ENCODE peak calls at places on chromosome 19, in eight cellular contexts. X is cardiac fibroblast; V is heart right ventricle; L is adrenal gland; W is neural progenitor cell; R is CD8-positive, alpha-beta memory T cell; I is mesenchymal stem cell; J is kidney. F is an unnamed sample.

GRCh38 chr19:7257148-7258041 is 36.8 kb downstream of the INSR start:
- DNase-seq in I (peak; percentile 28), R (no peak), X (peak; percentile 60), J (no peak), V (no peak), W (no peak), L (peak; percentile 97), F (peak; percentile 90)

GRCh38 chr19:579842-580155 is 7.4 kb downstream of the BSG start:
- DNase-seq in W (no peak), R (no peak), X (no peak), V (no peak), I (no peak), L (no peak), J (peak; percentile 63), F (no peak)

GRCh38 chr19:4081441-4082129 is 14.9 kb upstream of the ZBTB7A start:
- DNase-seq in W (no peak), J (peak; percentile 73), X (no peak), R (no peak), V (no peak), I (no peak), L (no peak), F (no peak)

GRCh38 chr19:55457683-55458457 is 3.6 kb downstream of the ISOC2 start:
- DNase-seq in W (no peak), I (no peak), L (no peak), X (no peak), R (no peak), V (no peak), J (no peak), F (no peak)

GRCh38 chr19:38538793-38539528 is 78.8 kb downstream of the MAP4K1 start:
- DNase-seq in J (no peak), R (peak; percentile 62), X (no peak), I (no peak), L (no peak), W (no peak), V (no peak), F (no peak)

GRCh38 chr19:16463991-16464575 is 7.7 kb downstream of the EPS15L1 start:
- DNase-seq in L (no peak), W (no peak), I (peak; percentile 61), X (no peak), J (no peak), V (no peak), R (no peak), F (peak; percentile 61)

GRCh38 chr19:30338066-30338465 is 34.1 kb upstream of the ZNF536 start:
- DNase-seq in J (no peak), V (no peak), L (no peak), X (no peak), I (no peak), W (no peak), R (no peak), F (no peak)

GRCh38 chr19:13381827-13382632 is 124.2 kb downstream of the CACNA1A start:
- DNase-seq in R (no peak), V (no peak), W (no peak), X (no peak), J (no peak), I (no peak), L (no peak), F (no peak)

GRCh38 chr19:29941828-29942403 is at the start of gene URI1:
- DNase-seq in W (peak; percentile 94), J (peak; percentile 96), X (peak; percentile 85), L (peak; percentile 93), R (peak; percentile 93), V (peak; percentile 95), I (peak; percentile 81), F (peak; percentile 84)

DNA sequence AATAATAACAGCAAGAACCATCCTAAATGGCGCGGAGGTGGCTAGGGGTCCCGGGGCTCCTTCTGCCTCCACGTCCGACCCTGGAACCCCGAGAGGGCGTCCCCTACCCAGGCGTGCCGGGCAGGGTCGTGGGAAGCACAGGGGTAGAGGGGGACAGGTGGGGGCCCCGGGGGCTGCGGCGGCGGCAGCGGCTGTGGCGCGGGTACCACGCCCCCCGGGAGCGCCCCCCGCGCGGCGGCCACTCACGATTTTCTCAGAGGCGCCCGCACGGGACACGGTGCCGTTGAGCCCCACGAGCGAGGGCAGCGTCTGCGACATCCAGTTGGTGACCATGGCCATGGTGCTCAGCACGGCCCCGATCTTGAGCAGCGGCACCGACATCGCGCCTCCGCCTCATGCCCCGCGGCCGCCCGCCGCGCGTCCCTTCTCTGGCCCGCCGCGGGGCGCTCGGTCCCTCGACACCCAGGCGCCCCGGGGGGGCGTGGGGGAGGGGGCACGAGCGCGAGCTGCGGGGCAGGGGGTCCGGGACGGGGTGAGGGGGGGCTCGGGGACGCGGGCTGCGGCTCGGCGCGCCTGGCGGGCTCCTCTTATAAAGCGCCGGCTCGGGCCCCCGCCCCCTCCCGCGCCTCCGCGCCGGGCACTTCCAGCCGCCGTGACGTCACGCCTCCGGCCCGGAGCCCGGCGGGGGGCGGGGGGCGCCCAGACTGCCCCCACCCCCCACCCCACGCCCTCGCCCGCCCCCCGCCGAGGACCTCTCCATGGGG is 22.9 kb downstream of the OLFM2 start:
- DNase-seq in L (no peak), J (peak; percentile 64), W (peak; percentile 68), I (peak; percentile 26), X (no peak), R (no peak), V (no peak), F (peak; percentile 8)
- H3K4me3 ChIP-seq in L (peak overlapping the region; percentile 76), J (no peak overlapping the region), W (peak overlapping the region; percentile 66), I (peak overlapping the region; percentile 55), X (peak overlapping the region; percentile 46), R (no peak overlapping the region), V (peak overlapping the region; percentile 38), F (peak overlapping the region; percentile 63)

GRCh38 chr19:35902870-35903475 is 644 bp downstream of the HCST start:
- DNase-seq in W (no peak), R (no peak), V (no peak), I (no peak), J (no peak), X (no peak), L (no peak), F (no peak)
- H3K4me3 ChIP-seq in W (peak overlapping the region; percentile 37), R (peak overlapping the region; percentile 100), V (no peak overlapping the region), I (peak overlapping the region; percentile 20), J (no peak overlapping the region), X (peak overlapping the region; percentile 24), L (no peak overlapping the region), F (peak overlapping the region; percentile 10)

DNA sequence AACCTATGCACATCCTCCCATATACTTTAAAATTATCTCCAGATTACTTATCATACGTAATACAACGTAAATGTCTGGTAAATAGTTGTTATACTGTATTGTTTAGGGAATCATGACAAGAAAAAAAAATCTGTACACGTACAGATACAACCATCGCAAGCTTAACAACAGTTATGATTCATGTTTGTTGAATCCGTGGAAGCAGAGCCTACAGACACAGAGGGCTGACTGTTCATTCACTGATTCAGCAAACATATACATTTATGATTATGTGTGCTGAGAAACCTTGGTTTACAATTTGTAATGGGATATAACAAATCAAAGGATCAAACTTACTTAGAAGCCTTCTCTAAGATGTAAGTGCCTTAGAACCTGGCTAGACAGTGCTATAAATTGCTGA is 1.5 kb downstream of the ZNF260 start:
- DNase-seq in X (peak; percentile 39), J (no peak), R (no peak), L (no peak), V (no peak), W (no peak), I (no peak), F (no peak)
- H3K4me3 ChIP-seq in X (peak overlapping the region; percentile 15), J (peak overlapping the region; percentile 95), R (no peak overlapping the region), L (no peak overlapping the region), V (no peak overlapping the region), W (peak overlapping the region; percentile 92), I (peak overlapping the region; percentile 97), F (no peak overlapping the region)

GRCh38 chr19:45972081-45972943 is 1.4 kb downstream of the NOVA2 start:
- DNase-seq in L (peak; percentile 70), R (peak; percentile 64), J (no peak), V (no peak), W (no peak), I (no peak), X (no peak), F (no peak)

GRCh38 chr19:45972944-45973525 is 630 bp downstream of the NOVA2 start:
- DNase-seq in X (no peak), I (no peak), W (peak; percentile 68), L (no peak), V (no peak), J (no peak), R (no peak), F (no peak)

GRCh38 chr19:45971260-45971902 is 2.3 kb downstream of the NOVA2 start:
- DNase-seq in R (no peak), J (no peak), I (no peak), V (peak; percentile 41), W (no peak), L (peak; percentile 58), X (no peak), F (no peak)

GRCh38 chr19:45975296-45975695 is 1.6 kb upstream of the NOVA2 start:
- DNase-seq in J (no peak), R (no peak), I (no peak), X (no peak), L (no peak), V (no peak), W (peak; percentile 46), F (no peak)

DNA sequence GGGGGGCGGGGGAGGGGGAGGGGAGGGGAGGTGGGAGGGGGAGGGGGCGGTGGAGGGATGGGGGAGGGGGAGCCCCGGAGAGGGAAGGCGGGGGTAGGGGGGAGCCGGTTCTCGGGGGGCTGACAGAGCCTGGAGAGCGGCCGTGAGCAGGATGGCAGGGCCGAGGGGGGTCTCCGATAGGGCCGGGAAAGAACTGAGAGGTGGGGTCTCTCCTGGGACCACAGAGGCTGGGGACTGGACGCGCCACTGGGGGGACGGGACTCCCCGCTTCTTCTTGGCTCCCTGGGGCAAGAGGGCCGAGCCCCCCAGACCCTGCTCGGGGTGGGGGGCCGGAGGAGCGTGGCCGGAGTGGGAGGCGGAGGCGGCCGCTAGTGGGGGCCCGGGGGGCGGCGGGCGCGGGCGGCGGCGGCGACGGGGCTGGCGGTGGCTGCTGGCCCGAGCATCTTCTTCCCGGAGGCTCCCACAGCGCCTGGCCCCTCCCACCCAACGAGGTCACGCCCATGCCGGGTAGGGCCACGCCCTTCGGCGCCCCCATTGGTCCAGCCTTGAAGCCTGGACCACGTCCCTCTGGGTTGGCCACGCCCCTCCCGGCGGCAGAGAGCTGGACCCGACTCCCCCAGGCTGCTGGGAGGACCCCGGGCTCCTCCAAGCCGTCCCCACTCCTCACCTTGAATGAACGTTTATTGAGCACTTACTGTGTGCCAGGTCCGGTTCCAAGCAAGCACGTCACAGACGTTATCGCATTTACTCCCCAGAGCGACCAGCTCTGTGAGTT is at the start of gene NOVA2:
- DNase-seq in V (peak; percentile 83), L (peak; percentile 92), J (peak; percentile 91), R (no peak), W (peak; percentile 96), X (peak; percentile 72), I (peak; percentile 52), F (peak; percentile 26)
- H3K4me3 ChIP-seq in V (peak within 1 kb of the TSS; percentile 49), L (no peak within 1 kb of the TSS), J (peak within 1 kb of the TSS; percentile 35), R (no peak within 1 kb of the TSS), W (peak within 1 kb of the TSS; percentile 93), X (peak within 1 kb of the TSS; percentile 57), I (no peak within 1 kb of the TSS), F (peak within 1 kb of the TSS; percentile 23)

GRCh38 chr19:50383307-50383851 is 768 bp upstream of the POLD1 start:
- DNase-seq in X (no peak), I (no peak), V (no peak), J (no peak), L (no peak), W (no peak), R (no peak), F (no peak)
- H3K4me3 ChIP-seq in X (peak overlapping the region; percentile 76), I (peak overlapping the region; percentile 83), V (peak overlapping the region; percentile 47), J (peak overlapping the region; percentile 86), L (peak overlapping the region; percentile 52), W (peak overlapping the region; percentile 59), R (peak overlapping the region; percentile 43), F (peak overlapping the region; percentile 78)

GRCh38 chr19:5804516-5805464 is at the start of gene NRTN:
- DNase-seq in I (no peak), X (no peak), L (no peak), W (peak; percentile 84), R (no peak), J (peak; percentile 76), V (no peak), F (no peak)
- H3K4me3 ChIP-seq in I (peak within 1 kb of the TSS; percentile 76), X (peak within 1 kb of the TSS; percentile 40), L (peak within 1 kb of the TSS; percentile 16), W (peak within 1 kb of the TSS; percentile 49), R (peak within 1 kb of the TSS; percentile 75), J (peak within 1 kb of the TSS; percentile 21), V (peak within 1 kb of the TSS; percentile 27), F (peak within 1 kb of the TSS; percentile 41)